ENCODE peak calls at places on chromosome X, in six cellular contexts. C, I, X, O, E and S are unnamed samples.
A peak's percentile ranks its signal among the peaks of the same experiment; 100 is the strongest.

GRCh38 chrX:69137371-69137881 is 27.8 kb downstream of the PJA1 start:
- DNase-seq in O (no peak), E (no peak), X (no peak), C (no peak), I (no peak), S (no peak)

GRCh38 chrX:24629701-24630100 is 17.4 kb downstream of the PCYT1B start:
- DNase-seq in X (no peak), C (no peak), O (no peak), E (no peak), I (no peak), S (no peak)

GRCh38 chrX:79325263-79325958 is 41.7 kb downstream of the ITM2A start:
- DNase-seq in I (no peak), E (no peak), X (no peak), C (no peak), O (no peak), S (no peak)

GRCh38 chrX:150038977-150039599 is 100.8 kb upstream of the EOLA2 start:
- DNase-seq in C (no peak), O (no peak), I (no peak), E (no peak), X (no peak), S (no peak)

GRCh38 chrX:30673405-30673804 is 20.2 kb downstream of the GK start:
- DNase-seq in O (no peak), C (no peak), E (no peak), I (no peak), X (no peak), S (no peak)

GRCh38 chrX:137479394-137479793 is 86.5 kb upstream of the ZIC3 start:
- DNase-seq in E (no peak), I (no peak), O (peak; percentile 26), X (no peak), C (no peak), S (no peak)

GRCh38 chrX:22652596-22652995 is 347.2 kb upstream of the DDX53 start:
- DNase-seq in C (peak; percentile 65), O (no peak), E (no peak), I (no peak), X (peak; percentile 12), S (no peak)

GRCh38 chrX:67917412-67918010 is 373.7 kb downstream of the AR start:
- DNase-seq in X (no peak), I (no peak), C (no peak), E (no peak), O (no peak), S (no peak)

GRCh38 chrX:119694601-119695534 is 1.9 kb upstream of the SEPTIN6 start:
- DNase-seq in E (no peak), C (no peak), I (no peak), X (no peak), O (no peak), S (peak; percentile 26)

GRCh38 chrX:110182362-110182761 is 135.5 kb downstream of the AMMECR1 start:
- DNase-seq in O (no peak), X (no peak), E (no peak), C (no peak), I (no peak), S (no peak)

GRCh38 chrX:150225756-150226155 is 137.4 kb upstream of the MAMLD1 start:
- DNase-seq in X (no peak), C (peak; percentile 11), O (no peak), E (no peak), I (no peak), S (no peak)

GRCh38 chrX:121231566-121232358 is 184.4 kb downstream of the GLUD2 start:
- DNase-seq in E (no peak), X (no peak), C (no peak), I (no peak), O (no peak), S (no peak)

GRCh38 chrX:17632942-17633341 is 104.4 kb upstream of the SCML1 start:
- DNase-seq in C (no peak), E (no peak), O (no peak), X (no peak), I (no peak), S (no peak)

GRCh38 chrX:106246511-106246910 is 78.4 kb downstream of the PWWP3B start:
- DNase-seq in C (no peak), X (no peak), O (no peak), I (no peak), E (no peak), S (no peak)

GRCh38 chrX:51894697-51895336 is 1.4 kb downstream of the MAGED1 start:
- DNase-seq in O (no peak), C (peak; percentile 23), E (no peak), I (no peak), X (peak; percentile 27), S (peak; percentile 25)

GRCh38 chrX:16188687-16189086 is 21.4 kb downstream of the MAGEB17 start:
- DNase-seq in I (no peak), X (no peak), E (no peak), O (peak; percentile 17), C (no peak), S (no peak)

GRCh38 chrX:13652256-13653021 is 502 bp upstream of the TCEANC start:
- DNase-seq in I (no peak), E (peak; percentile 70), X (no peak), O (no peak), C (no peak), S (no peak)

GRCh38 chrX:71487814-71488213 is 45.1 kb upstream of the OGT start:
- DNase-seq in O (no peak), I (no peak), X (no peak), E (no peak), C (no peak), S (no peak)

GRCh38 chrX:12089740-12090139 is 48.5 kb upstream of the FRMPD4 start:
- DNase-seq in E (no peak), O (no peak), X (no peak), C (no peak), I (no peak), S (no peak)

GRCh38 chrX:100685284-100685996 is 41.4 kb downstream of the SRPX2 start:
- DNase-seq in I (peak; percentile 34), C (peak; percentile 62), O (peak; percentile 61), X (peak; percentile 81), E (no peak), S (peak; percentile 70)

GRCh38 chrX:110414679-110415439 is 56.2 kb downstream of the RTL9 start:
- DNase-seq in I (no peak), X (no peak), E (peak; percentile 67), O (no peak), C (no peak), S (no peak)

GRCh38 chrX:48511561-48511960 is 2.8 kb downstream of the PORCN start:
- DNase-seq in I (no peak), E (no peak), C (peak; percentile 27), O (no peak), X (no peak), S (no peak)

GRCh38 chrX:153778684-153779101 is 2.1 kb upstream of the SRPK3 start:
- DNase-seq in I (no peak), O (no peak), C (no peak), X (no peak), E (no peak), S (no peak)

GRCh38 chrX:154298312-154298711 is 2.7 kb downstream of the TKTL1 start:
- DNase-seq in I (no peak), E (no peak), C (no peak), O (no peak), X (no peak), S (no peak)

GRCh38 chrX:142637206-142637605 is 388.5 kb upstream of the SPANXN4 start:
- DNase-seq in X (no peak), E (no peak), I (no peak), C (no peak), O (no peak), S (no peak)

GRCh38 chrX:14598330-14598729 is 69.0 kb downstream of the GLRA2 start:
- DNase-seq in I (no peak), O (no peak), E (no peak), X (no peak), C (peak; percentile 6), S (no peak)

GRCh38 chrX:23372220-23372902 is 37.7 kb downstream of the PTCHD1 start:
- DNase-seq in E (no peak), I (no peak), X (no peak), C (no peak), O (no peak), S (no peak)

GRCh38 chrX:46573331-46573895 is at the start of gene CHST7:
- DNase-seq in E (no peak), I (peak; percentile 21), C (peak; percentile 85), X (peak; percentile 69), O (peak; percentile 69), S (peak; percentile 83)